ENCODE peak calls at places on chromosomes 16 and 17, in ten cellular contexts. Q, I, A, L, M, T, P, H, R and Z are unnamed samples.

GRCh38 chr16:27980919-27981670 is 82.4 kb downstream of the GSG1L start:
- DNase-seq in Q (no peak), I (no peak), A (no peak), L (no peak), M (no peak), T (no peak), P (no peak), H (no peak), R (no peak), Z (no peak)

GRCh38 chr16:58046936-58047335 is 21.4 kb downstream of the MMP15 start:
- DNase-seq in Q (peak), I (no peak), A (no peak), L (no peak), M (no peak), T (no peak), P (no peak), H (peak), R (no peak), Z (no peak)

GRCh38 chr16:77169650-77170236 is 21.2 kb upstream of the MON1B start:
- DNase-seq in Q (no peak), I (peak), A (peak), L (no peak), M (peak), T (peak), P (no peak), H (no peak), R (peak), Z (peak)

GRCh38 chr17:12911241-12911640 is 106.6 kb downstream of the ELAC2 start:
- DNase-seq in Q (no peak), I (peak), A (no peak), L (no peak), M (no peak), T (peak), P (no peak), H (no peak), R (no peak), Z (peak)

GRCh38 chr16:19164285-19164684 is 3.8 kb upstream of the SYT17 start:
- DNase-seq in Q (no peak), I (no peak), A (no peak), L (no peak), M (no peak), T (no peak), P (no peak), H (no peak), R (no peak), Z (no peak)

GRCh38 chr17:31571124-31571892 is 179.8 kb downstream of the RAB11FIP4 start:
- DNase-seq in Q (peak), I (peak), A (no peak), L (no peak), M (peak), T (peak), P (peak), H (no peak), R (no peak), Z (peak)

GRCh38 chr17:8740486-8740885 is 4.2 kb downstream of the CCDC42 start:
- DNase-seq in Q (no peak), I (no peak), A (peak), L (no peak), M (no peak), T (no peak), P (no peak), H (no peak), R (peak), Z (no peak)

GRCh38 chr16:56874800-56875199 is 9.8 kb downstream of the SLC12A3 start:
- DNase-seq in Q (no peak), I (peak), A (peak), L (no peak), M (peak), T (peak), P (no peak), H (no peak), R (no peak), Z (peak)

GRCh38 chr16:75306102-75306762 is 54.8 kb upstream of the BCAR1 start:
- DNase-seq in Q (peak), I (no peak), A (no peak), L (no peak), M (no peak), T (no peak), P (no peak), H (peak), R (no peak), Z (no peak)

GRCh38 chr17:58840820-58841612 is 85.4 kb downstream of the PPM1E start:
- DNase-seq in Q (no peak), I (peak), A (no peak), L (no peak), M (no peak), T (no peak), P (no peak), H (no peak), R (no peak), Z (peak)

GRCh38 chr17:2468270-2468669 is 43.4 kb downstream of the METTL16 start:
- DNase-seq in Q (no peak), I (peak), A (no peak), L (no peak), M (no peak), T (no peak), P (no peak), H (no peak), R (no peak), Z (peak)

GRCh38 chr17:60577147-60577925 is 22.7 kb upstream of the PPM1D start:
- DNase-seq in Q (no peak), I (peak), A (no peak), L (no peak), M (peak), T (peak), P (peak), H (no peak), R (no peak), Z (peak)

GRCh38 chr16:76278086-76278485 is 885 bp downstream of the CNTNAP4 start:
- DNase-seq in Q (no peak), I (no peak), A (no peak), L (no peak), M (no peak), T (no peak), P (no peak), H (no peak), R (no peak), Z (no peak)

GRCh38 chr17:43917348-43918025 is 10.2 kb upstream of the MPP2 start:
- DNase-seq in Q (peak), I (peak), A (peak), L (no peak), M (peak), T (peak), P (no peak), H (peak), R (peak), Z (peak)

GRCh38 chr17:44533533-44534246 is 23.6 kb upstream of the FZD2 start:
- DNase-seq in Q (peak), I (peak), A (peak), L (no peak), M (peak), T (peak), P (peak), H (peak), R (peak), Z (peak)

GRCh38 chr16:4693956-4694663 is 748 bp downstream of the NUDT16L1 start:
- DNase-seq in Q (peak), I (peak), A (peak), L (no peak), M (no peak), T (peak), P (peak), H (peak), R (peak), Z (peak)

GRCh38 chr17:38890410-38890746 is 20.5 kb downstream of the LASP1 start:
- DNase-seq in Q (no peak), I (no peak), A (no peak), L (no peak), M (no peak), T (no peak), P (no peak), H (no peak), R (no peak), Z (no peak)

GRCh38 chr16:89805136-89805905 is 11.1 kb downstream of the FANCA start:
- DNase-seq in Q (no peak), I (peak), A (no peak), L (no peak), M (no peak), T (peak), P (no peak), H (no peak), R (no peak), Z (peak)

GRCh38 chr16:17205279-17206139 is 265.3 kb downstream of the XYLT1 start:
- DNase-seq in Q (no peak), I (no peak), A (peak), L (no peak), M (no peak), T (no peak), P (no peak), H (no peak), R (no peak), Z (no peak)

GRCh38 chr17:17702821-17703607 is 21.8 kb downstream of the RAI1 start:
- DNase-seq in Q (no peak), I (no peak), A (peak), L (no peak), M (peak), T (peak), P (no peak), H (no peak), R (no peak), Z (no peak)

GRCh38 chr17:17700251-17700969 is 19.2 kb downstream of the RAI1 start:
- DNase-seq in Q (peak), I (no peak), A (peak), L (no peak), M (no peak), T (no peak), P (no peak), H (peak), R (no peak), Z (no peak)

GRCh38 chr17:17702370-17702769 is 21.1 kb downstream of the RAI1 start:
- DNase-seq in Q (no peak), I (no peak), A (no peak), L (no peak), M (no peak), T (no peak), P (no peak), H (no peak), R (no peak), Z (no peak)

GRCh38 chr17:17701658-17702057 is 20.4 kb downstream of the RAI1 start:
- DNase-seq in Q (no peak), I (no peak), A (no peak), L (no peak), M (no peak), T (no peak), P (no peak), H (no peak), R (no peak), Z (no peak)

GRCh38 chr17:17701112-17701511 is 19.9 kb downstream of the RAI1 start:
- DNase-seq in Q (no peak), I (no peak), A (no peak), L (no peak), M (no peak), T (no peak), P (no peak), H (no peak), R (no peak), Z (no peak)
- H3K4me3 ChIP-seq in Q (peak), I (no peak), A (no peak), L (no peak), M (peak), T (no peak), P (peak), H (no peak), R (no peak), Z (no peak)

DNA sequence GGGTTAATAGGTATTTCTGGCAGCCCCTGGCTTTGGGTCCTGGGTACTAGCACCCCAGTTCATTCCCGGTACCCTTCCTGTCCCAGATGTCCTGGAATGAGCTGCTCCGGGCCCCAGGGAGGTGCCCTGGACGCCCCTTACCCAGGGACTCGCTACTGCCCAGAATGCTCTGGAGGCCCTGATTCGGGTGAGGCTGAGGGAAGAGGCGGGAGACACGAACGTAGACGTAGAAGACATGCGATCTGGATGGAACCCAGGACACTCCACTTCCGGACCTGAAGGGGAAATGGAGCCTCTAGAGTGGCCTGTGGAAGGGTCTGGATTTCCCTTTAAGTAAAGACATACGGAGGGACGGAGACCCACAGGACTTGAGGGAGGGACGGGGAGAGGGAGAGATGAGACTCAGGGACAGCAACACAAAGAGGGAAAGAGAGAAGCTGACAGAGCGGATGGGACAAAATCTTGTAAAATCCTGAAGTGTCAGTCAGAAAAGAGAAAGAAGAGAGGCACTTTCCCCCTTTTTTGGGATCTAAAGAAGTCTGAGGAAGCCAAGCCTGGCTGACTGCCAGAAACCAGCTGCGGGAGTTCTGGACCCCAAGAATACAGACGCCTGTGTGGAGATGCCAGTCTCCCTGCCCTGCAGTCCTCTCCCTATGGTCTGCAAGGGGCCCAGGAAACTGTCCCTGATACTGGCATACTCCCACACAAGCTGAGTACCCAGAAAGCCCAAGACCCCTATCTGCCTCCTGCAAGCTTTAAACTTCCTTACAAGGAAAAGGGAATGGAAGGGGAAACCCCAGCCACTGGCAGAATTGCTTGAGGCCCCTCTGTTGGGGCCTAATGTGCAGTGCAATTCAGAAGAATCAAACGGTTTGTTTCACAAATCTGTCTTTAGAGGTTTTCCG is 1.0 kb upstream of the HOXB13 start:
- DNase-seq in Q (no peak), I (no peak), A (no peak), L (no peak), M (no peak), T (no peak), P (no peak), H (peak), R (peak), Z (no peak)
- H3K4me3 ChIP-seq in Q (no peak), I (no peak), A (peak), L (no peak), M (peak), T (no peak), P (no peak), H (no peak), R (peak), Z (no peak)

DNA sequence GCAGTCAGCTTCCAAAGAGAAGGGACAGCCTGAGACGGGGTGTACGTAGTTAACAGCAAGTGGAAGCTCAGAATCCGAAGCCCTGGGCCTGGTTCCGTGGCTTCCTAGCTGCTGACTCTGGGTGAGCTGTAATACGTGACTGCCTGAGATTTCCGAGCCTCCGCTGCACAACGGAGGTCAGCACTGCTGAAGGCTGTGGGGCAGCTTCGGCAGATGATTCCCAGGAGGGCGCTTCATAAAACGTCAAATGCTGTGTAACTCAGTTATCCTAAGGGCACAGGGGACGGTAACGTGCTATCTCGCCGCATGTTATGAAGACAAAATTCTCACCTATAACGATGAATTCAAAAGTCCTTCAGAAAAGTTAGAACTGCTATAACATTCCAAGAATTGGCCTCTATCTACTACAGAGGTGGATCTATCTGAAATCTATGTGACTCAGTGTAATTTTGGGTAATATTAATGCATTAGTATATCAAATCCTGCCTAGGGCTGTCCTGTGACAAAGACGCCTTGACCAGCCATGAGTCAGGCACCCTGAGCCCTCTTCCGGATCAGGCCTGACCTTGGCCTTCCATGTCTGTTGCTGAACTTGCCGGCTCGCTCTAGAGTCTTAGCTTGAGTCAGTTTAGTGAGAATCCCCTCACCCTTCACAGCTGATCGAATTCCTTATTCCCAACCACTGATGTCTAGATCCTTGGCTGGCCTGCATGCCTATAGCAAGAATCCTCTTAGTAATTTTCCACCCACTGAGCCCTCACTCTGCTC is 43.5 kb downstream of the MARF1 start:
- DNase-seq in Q (no peak), I (no peak), A (no peak), L (no peak), M (no peak), T (no peak), P (no peak), H (no peak), R (no peak), Z (no peak)
- H3K4me3 ChIP-seq in Q (no peak), I (no peak), A (no peak), L (no peak), M (no peak), T (no peak), P (no peak), H (no peak), R (no peak), Z (no peak)

DNA sequence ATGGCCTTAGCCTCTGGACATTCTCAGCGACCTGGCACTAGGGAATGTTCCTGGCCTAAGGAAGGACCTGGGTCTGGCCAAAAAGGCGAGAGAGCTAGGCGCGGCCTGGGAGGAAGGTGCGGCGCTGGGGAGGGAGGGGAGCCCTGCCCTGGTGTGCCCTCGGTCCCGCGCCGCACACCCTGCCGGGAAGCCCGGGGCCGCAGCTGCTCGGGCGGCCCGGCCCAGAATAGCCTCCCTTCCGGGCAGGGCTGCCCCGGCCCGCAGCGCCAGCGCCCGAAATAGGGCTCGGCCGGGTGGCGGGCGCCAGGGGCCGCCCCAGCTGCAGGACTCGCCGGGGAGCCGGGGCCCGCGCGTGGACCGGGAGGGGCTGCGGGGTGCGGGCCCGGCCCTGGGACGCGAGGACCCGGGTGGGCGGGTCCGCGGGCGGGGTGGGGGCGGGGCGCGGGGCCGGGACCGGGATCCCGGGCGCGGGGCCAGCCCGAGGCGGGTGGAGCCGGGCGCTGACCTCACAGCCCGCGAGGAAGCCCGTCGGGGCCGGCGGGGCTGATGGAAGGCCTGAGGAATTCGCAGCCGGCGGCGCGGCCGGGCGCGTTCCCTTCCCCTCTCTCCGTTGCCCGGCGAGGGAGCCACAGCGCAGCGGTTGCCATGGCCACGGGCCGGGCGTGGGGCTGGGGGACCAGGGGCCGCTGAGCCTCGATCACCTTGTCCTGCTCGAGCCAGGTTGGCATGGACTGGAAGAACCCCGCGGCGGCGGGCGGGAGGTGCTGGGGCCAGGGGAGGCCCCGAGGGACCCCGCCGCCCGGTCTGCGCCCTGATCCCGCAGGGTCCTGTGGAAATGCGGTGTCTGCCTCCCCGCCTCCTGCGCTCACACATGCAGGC is 18.1 kb downstream of the SOCS3 start:
- DNase-seq in Q (peak), I (peak), A (peak), L (peak), M (peak), T (peak), P (peak), H (peak), R (peak), Z (peak)
- H3K4me3 ChIP-seq in Q (peak), I (peak), A (no peak), L (peak), M (peak), T (peak), P (peak), H (no peak), R (peak), Z (peak)

DNA sequence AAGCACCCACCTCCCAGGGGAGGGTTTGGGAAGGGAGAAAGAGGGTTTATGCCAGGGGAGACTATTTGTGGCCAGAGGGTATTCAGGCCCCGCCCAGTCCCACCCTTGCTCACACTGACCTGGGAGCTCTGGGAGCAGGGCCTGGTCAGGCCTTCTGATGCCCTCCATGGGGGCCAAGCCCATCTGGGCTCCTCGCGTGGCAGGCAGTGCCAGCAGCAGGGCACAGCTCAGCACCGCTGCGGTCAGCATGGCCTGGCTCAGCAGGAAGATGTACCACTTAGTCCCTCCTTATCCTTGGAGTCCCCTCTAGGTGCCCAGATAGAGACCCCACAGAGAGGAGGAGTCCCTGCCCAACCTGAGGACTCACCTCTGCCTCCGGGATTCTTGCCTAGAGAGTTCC is at the start of gene AGRP:
- DNase-seq in Q (no peak), I (no peak), A (no peak), L (no peak), M (no peak), T (no peak), P (no peak), H (no peak), R (no peak), Z (no peak)
- H3K4me3 ChIP-seq in Q (peak), I (no peak), A (no peak), L (no peak), M (peak), T (no peak), P (no peak), H (no peak), R (no peak), Z (no peak)

DNA sequence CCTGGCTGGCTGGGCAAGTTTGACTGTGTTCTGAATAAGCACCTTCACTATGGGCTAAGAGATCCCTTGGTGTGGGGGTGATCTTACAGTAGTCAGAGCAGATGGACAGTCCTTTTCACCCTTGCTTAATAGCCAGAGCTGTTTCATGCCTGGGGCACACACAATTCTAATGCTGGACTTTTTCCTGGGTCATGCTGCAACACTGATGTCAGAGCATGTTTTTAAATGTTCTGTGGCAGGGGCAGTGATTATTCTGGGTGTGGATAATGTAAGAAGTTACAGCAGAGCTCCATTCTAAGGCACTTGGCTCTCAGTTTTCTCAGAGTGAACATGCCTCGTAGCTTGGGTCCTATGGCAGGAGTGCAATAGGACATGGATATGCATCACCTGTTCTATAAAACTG is 4.0 kb upstream of the CD68 start:
- DNase-seq in Q (no peak), I (no peak), A (no peak), L (no peak), M (no peak), T (no peak), P (no peak), H (peak), R (no peak), Z (no peak)
- H3K4me3 ChIP-seq in Q (no peak), I (no peak), A (no peak), L (no peak), M (no peak), T (peak), P (no peak), H (no peak), R (peak), Z (peak)

GRCh38 chr16:85167589-85168537 is 55.6 kb upstream of the CIBAR2 start:
- DNase-seq in Q (no peak), I (peak), A (peak), L (no peak), M (no peak), T (no peak), P (no peak), H (no peak), R (no peak), Z (no peak)
- H3K4me3 ChIP-seq in Q (peak), I (no peak), A (no peak), L (no peak), M (peak), T (peak), P (no peak), H (no peak), R (no peak), Z (no peak)